ENCODE peak calls at places on chromosome 13, in five cellular contexts. One of them, this sample, is unnamed.

GRCh38 chr13:19713186-19713965 is 69.4 kb downstream of the PSPC1 start:
- DNase-seq in left ventricle myocardium inferior: no peak
- DNase-seq in heart right ventricle: no peak
- DNase-seq in suprapubic skin: no peak
- DNase-seq in pancreas: no peak
- DNase-seq in this sample: peak; percentile 72

GRCh38 chr13:91313103-91313502 is 34.4 kb upstream of the MIR17HG start:
- DNase-seq in left ventricle myocardium inferior: no peak
- DNase-seq in heart right ventricle: no peak
- DNase-seq in suprapubic skin: no peak
- DNase-seq in pancreas: no peak
- DNase-seq in this sample: peak; percentile 30

GRCh38 chr13:71249031-71249430 is 618.0 kb downstream of the DACH1 start:
- DNase-seq in left ventricle myocardium inferior: no peak
- DNase-seq in heart right ventricle: no peak
- DNase-seq in suprapubic skin: no peak
- DNase-seq in pancreas: no peak
- DNase-seq in this sample: no peak

GRCh38 chr13:110557610-110558305 is 3.8 kb downstream of the RAB20 start:
- DNase-seq in left ventricle myocardium inferior: no peak
- DNase-seq in heart right ventricle: no peak
- DNase-seq in suprapubic skin: no peak
- DNase-seq in pancreas: peak; percentile 67
- DNase-seq in this sample: no peak

GRCh38 chr13:74708629-74709028 is 574.4 kb upstream of the KLF12 start:
- DNase-seq in left ventricle myocardium inferior: no peak
- DNase-seq in heart right ventricle: no peak
- DNase-seq in suprapubic skin: no peak
- DNase-seq in pancreas: no peak
- DNase-seq in this sample: no peak

GRCh38 chr13:61728468-61728867 is 312.8 kb upstream of the PCDH20 start:
- DNase-seq in left ventricle myocardium inferior: no peak
- DNase-seq in heart right ventricle: no peak
- DNase-seq in suprapubic skin: no peak
- DNase-seq in pancreas: no peak
- DNase-seq in this sample: peak; percentile 15

GRCh38 chr13:58461217-58461616 is 829.7 kb downstream of the PCDH17 start:
- DNase-seq in left ventricle myocardium inferior: no peak
- DNase-seq in heart right ventricle: no peak
- DNase-seq in suprapubic skin: no peak
- DNase-seq in pancreas: no peak
- DNase-seq in this sample: no peak

GRCh38 chr13:43405457-43405856 is 381.3 kb downstream of the ENOX1 start:
- DNase-seq in left ventricle myocardium inferior: no peak
- DNase-seq in heart right ventricle: no peak
- DNase-seq in suprapubic skin: no peak
- DNase-seq in pancreas: no peak
- DNase-seq in this sample: peak; percentile 62

GRCh38 chr13:42821437-42821836 is 40.1 kb downstream of the FAM216B start:
- DNase-seq in left ventricle myocardium inferior: no peak
- DNase-seq in heart right ventricle: no peak
- DNase-seq in suprapubic skin: no peak
- DNase-seq in pancreas: no peak
- DNase-seq in this sample: peak; percentile 73

GRCh38 chr13:64234255-64234654 is 2818.6 kb upstream of the PCDH20 start:
- DNase-seq in left ventricle myocardium inferior: no peak
- DNase-seq in heart right ventricle: no peak
- DNase-seq in suprapubic skin: no peak
- DNase-seq in pancreas: no peak
- DNase-seq in this sample: peak; percentile 63

GRCh38 chr13:31394491-31394890 is 194.7 kb downstream of the B3GLCT start:
- DNase-seq in left ventricle myocardium inferior: no peak
- DNase-seq in heart right ventricle: no peak
- DNase-seq in suprapubic skin: no peak
- DNase-seq in pancreas: no peak
- DNase-seq in this sample: no peak

GRCh38 chr13:27583645-27584044 is 36.7 kb downstream of the LNX2 start:
- DNase-seq in left ventricle myocardium inferior: no peak
- DNase-seq in heart right ventricle: no peak
- DNase-seq in suprapubic skin: no peak
- DNase-seq in pancreas: no peak
- DNase-seq in this sample: peak; percentile 41

GRCh38 chr13:77026255-77026782 is 640 bp downstream of the FBXL3 start:
- DNase-seq in left ventricle myocardium inferior: peak; percentile 85
- DNase-seq in heart right ventricle: peak; percentile 86
- DNase-seq in suprapubic skin: peak; percentile 92
- DNase-seq in pancreas: peak; percentile 86
- DNase-seq in this sample: peak; percentile 68

GRCh38 chr13:19185086-19185864 is 3.7 kb upstream of the TUBA3C start:
- DNase-seq in left ventricle myocardium inferior: no peak
- DNase-seq in heart right ventricle: no peak
- DNase-seq in suprapubic skin: peak; percentile 59
- DNase-seq in pancreas: no peak
- DNase-seq in this sample: no peak

GRCh38 chr13:107271226-107271625 is 703.3 kb upstream of the ARGLU1 start:
- DNase-seq in left ventricle myocardium inferior: no peak
- DNase-seq in heart right ventricle: no peak
- DNase-seq in suprapubic skin: no peak
- DNase-seq in pancreas: no peak
- DNase-seq in this sample: no peak

GRCh38 chr13:60386250-60386649 is 10.8 kb upstream of the TDRD3 start:
- DNase-seq in left ventricle myocardium inferior: no peak
- DNase-seq in heart right ventricle: no peak
- DNase-seq in suprapubic skin: no peak
- DNase-seq in pancreas: no peak
- DNase-seq in this sample: no peak

GRCh38 chr13:49563513-49563912 is 21.8 kb downstream of the RCBTB1 start:
- DNase-seq in left ventricle myocardium inferior: no peak
- DNase-seq in heart right ventricle: no peak
- DNase-seq in suprapubic skin: no peak
- DNase-seq in pancreas: no peak
- DNase-seq in this sample: peak; percentile 69

GRCh38 chr13:47499358-47500150 is 501.5 kb downstream of the SUCLA2 start:
- DNase-seq in left ventricle myocardium inferior: no peak
- DNase-seq in heart right ventricle: no peak
- DNase-seq in suprapubic skin: no peak
- DNase-seq in pancreas: no peak
- DNase-seq in this sample: peak; percentile 71

GRCh38 chr13:27273658-27274425 is 3.2 kb downstream of the RASL11A start:
- DNase-seq in left ventricle myocardium inferior: no peak
- DNase-seq in heart right ventricle: no peak
- DNase-seq in suprapubic skin: no peak
- DNase-seq in pancreas: no peak
- DNase-seq in this sample: peak; percentile 14

GRCh38 chr13:41900918-41901317 is 60.0 kb downstream of the VWA8 start:
- DNase-seq in left ventricle myocardium inferior: no peak
- DNase-seq in heart right ventricle: no peak
- DNase-seq in suprapubic skin: no peak
- DNase-seq in pancreas: no peak
- DNase-seq in this sample: no peak

GRCh38 chr13:27824121-27824520 is 31.8 kb downstream of the GSX1 start:
- DNase-seq in left ventricle myocardium inferior: no peak
- DNase-seq in heart right ventricle: no peak
- DNase-seq in suprapubic skin: no peak
- DNase-seq in pancreas: no peak
- DNase-seq in this sample: no peak

GRCh38 chr13:44843403-44843802 is 145.9 kb downstream of the NUFIP1 start:
- DNase-seq in left ventricle myocardium inferior: no peak
- DNase-seq in heart right ventricle: no peak
- DNase-seq in suprapubic skin: no peak
- DNase-seq in pancreas: no peak
- DNase-seq in this sample: no peak

GRCh38 chr13:95463516-95463915 is 89.0 kb upstream of the CLDN10 start:
- DNase-seq in left ventricle myocardium inferior: no peak
- DNase-seq in heart right ventricle: no peak
- DNase-seq in suprapubic skin: peak; percentile 2
- DNase-seq in pancreas: no peak
- DNase-seq in this sample: peak; percentile 29

GRCh38 chr13:113072370-113072769 is 33.2 kb upstream of the F7 start:
- DNase-seq in left ventricle myocardium inferior: no peak
- DNase-seq in heart right ventricle: no peak
- DNase-seq in suprapubic skin: no peak
- DNase-seq in pancreas: no peak
- DNase-seq in this sample: no peak

GRCh38 chr13:42041684-42042035 is 6.8 kb upstream of the DGKH start:
- DNase-seq in left ventricle myocardium inferior: peak; percentile 50
- DNase-seq in heart right ventricle: peak; percentile 37
- DNase-seq in suprapubic skin: no peak
- DNase-seq in pancreas: peak; percentile 46
- DNase-seq in this sample: peak; percentile 73

GRCh38 chr13:41931337-41931736 is 29.6 kb downstream of the VWA8 start:
- DNase-seq in left ventricle myocardium inferior: no peak
- DNase-seq in heart right ventricle: no peak
- DNase-seq in suprapubic skin: no peak
- DNase-seq in pancreas: no peak
- DNase-seq in this sample: no peak

GRCh38 chr13:45280751-45281634 is 60.0 kb downstream of the TPT1 start:
- DNase-seq in left ventricle myocardium inferior: peak; percentile 59
- DNase-seq in heart right ventricle: peak; percentile 59
- DNase-seq in suprapubic skin: no peak
- DNase-seq in pancreas: peak; percentile 58
- DNase-seq in this sample: peak; percentile 81

GRCh38 chr13:71879129-71879535 is 12.1 kb upstream of the DACH1 start:
- DNase-seq in left ventricle myocardium inferior: no peak
- DNase-seq in heart right ventricle: no peak
- DNase-seq in suprapubic skin: no peak
- DNase-seq in pancreas: no peak
- DNase-seq in this sample: peak; percentile 63

GRCh38 chr13:49371943-49372636 is 71.8 kb downstream of the CAB39L start:
- DNase-seq in left ventricle myocardium inferior: no peak
- DNase-seq in heart right ventricle: no peak
- DNase-seq in suprapubic skin: no peak
- DNase-seq in pancreas: no peak
- DNase-seq in this sample: no peak

GRCh38 chr13:98486412-98486811 is 90.5 kb downstream of the STK24 start:
- DNase-seq in left ventricle myocardium inferior: no peak
- DNase-seq in heart right ventricle: no peak
- DNase-seq in suprapubic skin: no peak
- DNase-seq in pancreas: no peak
- DNase-seq in this sample: no peak

GRCh38 chr13:74026753-74027152 is 107.5 kb downstream of the KLF12 start:
- DNase-seq in left ventricle myocardium inferior: no peak
- DNase-seq in heart right ventricle: no peak
- DNase-seq in suprapubic skin: no peak
- DNase-seq in pancreas: no peak
- DNase-seq in this sample: peak; percentile 41

GRCh38 chr13:91609353-91609752 is 210.9 kb downstream of the GPC5 start:
- DNase-seq in left ventricle myocardium inferior: no peak
- DNase-seq in heart right ventricle: no peak
- DNase-seq in suprapubic skin: no peak
- DNase-seq in pancreas: no peak
- DNase-seq in this sample: no peak

GRCh38 chr13:21051675-21052074 is 9.7 kb downstream of the LATS2 start:
- DNase-seq in left ventricle myocardium inferior: no peak
- DNase-seq in heart right ventricle: no peak
- DNase-seq in suprapubic skin: no peak
- DNase-seq in pancreas: no peak
- DNase-seq in this sample: no peak
- H3K4me1 ChIP-seq in left ventricle myocardium inferior: peaks cover 100% of the 10 kb centered on the region
- H3K4me1 ChIP-seq in heart right ventricle: peaks cover 91% of the 10 kb centered on the region
- H3K4me1 ChIP-seq in suprapubic skin: peaks cover 19% of the 10 kb centered on the region
- H3K4me1 ChIP-seq in pancreas: no peaks in the 10 kb centered on the region
- H3K4me1 ChIP-seq in this sample: no peaks in the 10 kb centered on the region

GRCh38 chr13:86945596-86945995 is 725.6 kb upstream of the SLITRK5 start:
- DNase-seq in left ventricle myocardium inferior: no peak
- DNase-seq in heart right ventricle: no peak
- DNase-seq in suprapubic skin: no peak
- DNase-seq in pancreas: no peak
- DNase-seq in this sample: no peak

GRCh38 chr13:86946734-86947133 is 724.4 kb upstream of the SLITRK5 start:
- DNase-seq in left ventricle myocardium inferior: no peak
- DNase-seq in heart right ventricle: no peak
- DNase-seq in suprapubic skin: no peak
- DNase-seq in pancreas: no peak
- DNase-seq in this sample: no peak
- H3K4me1 ChIP-seq in left ventricle myocardium inferior: no peaks in the 10 kb centered on the region
- H3K4me1 ChIP-seq in heart right ventricle: no peaks in the 10 kb centered on the region
- H3K4me1 ChIP-seq in suprapubic skin: no peaks in the 10 kb centered on the region
- H3K4me1 ChIP-seq in pancreas: no peaks in the 10 kb centered on the region
- H3K4me1 ChIP-seq in this sample: no peaks in the 10 kb centered on the region

GRCh38 chr13:81988542-81988941 is 1647.6 kb upstream of the SPRY2 start:
- DNase-seq in left ventricle myocardium inferior: no peak
- DNase-seq in heart right ventricle: no peak
- DNase-seq in suprapubic skin: no peak
- DNase-seq in pancreas: no peak
- DNase-seq in this sample: no peak
- H3K4me1 ChIP-seq in left ventricle myocardium inferior: no peaks in the 10 kb centered on the region
- H3K4me1 ChIP-seq in heart right ventricle: no peaks in the 10 kb centered on the region
- H3K4me1 ChIP-seq in suprapubic skin: no peaks in the 10 kb centered on the region
- H3K4me1 ChIP-seq in pancreas: no peaks in the 10 kb centered on the region
- H3K4me1 ChIP-seq in this sample: peaks cover 9% of the 10 kb centered on the region

DNA sequence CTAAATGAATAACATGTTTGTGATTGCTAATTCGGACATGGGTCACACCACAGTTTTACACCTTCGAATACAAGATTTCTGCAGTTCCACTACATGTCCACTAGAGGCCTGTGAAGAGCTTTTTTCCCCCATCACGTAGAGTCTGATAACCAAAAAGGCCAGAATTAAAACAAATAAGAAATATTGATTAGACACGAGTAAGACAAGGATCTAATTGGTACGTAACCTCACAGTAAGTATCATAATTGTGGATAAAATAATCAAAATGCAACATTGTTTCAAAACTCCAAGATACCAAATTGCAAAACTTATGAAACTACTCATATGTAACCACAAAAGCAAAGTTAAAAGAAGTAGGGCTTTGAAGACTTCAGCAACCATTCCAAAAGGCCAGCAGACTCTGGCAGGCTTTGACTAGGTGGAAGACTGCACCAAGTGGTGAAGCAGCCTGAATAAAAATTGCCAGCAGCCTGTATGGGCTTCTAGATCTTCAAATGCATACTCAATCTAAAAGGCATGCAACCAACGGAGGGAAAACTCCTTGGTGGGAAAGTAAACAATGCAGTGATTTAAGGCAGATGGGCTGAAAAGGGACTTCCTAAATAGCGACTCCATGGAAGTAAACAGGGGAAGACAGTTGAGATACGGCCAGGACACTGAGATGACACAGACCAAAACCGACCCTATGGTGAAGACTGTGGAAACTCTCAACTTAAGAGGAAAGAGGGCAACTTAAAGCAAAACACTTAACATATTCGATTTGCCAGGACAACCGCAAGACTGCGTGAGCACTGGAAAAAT is 56.7 kb downstream of the STARD13 start:
- DNase-seq in left ventricle myocardium inferior: no peak
- DNase-seq in heart right ventricle: no peak
- DNase-seq in suprapubic skin: no peak
- DNase-seq in pancreas: no peak
- DNase-seq in this sample: peak; percentile 56
- H3K4me1 ChIP-seq in left ventricle myocardium inferior: peaks cover 87% of the 10 kb centered on the region
- H3K4me1 ChIP-seq in heart right ventricle: peaks cover 76% of the 10 kb centered on the region
- H3K4me1 ChIP-seq in suprapubic skin: peaks cover 42% of the 10 kb centered on the region
- H3K4me1 ChIP-seq in pancreas: peaks cover 4% of the 10 kb centered on the region
- H3K4me1 ChIP-seq in this sample: peaks cover 40% of the 10 kb centered on the region

GRCh38 chr13:26045123-26045522 is 6.7 kb downstream of the SHISA2 start:
- DNase-seq in left ventricle myocardium inferior: no peak
- DNase-seq in heart right ventricle: no peak
- DNase-seq in suprapubic skin: no peak
- DNase-seq in pancreas: no peak
- DNase-seq in this sample: no peak
- H3K4me1 ChIP-seq in left ventricle myocardium inferior: peaks cover 3% of the 10 kb centered on the region
- H3K4me1 ChIP-seq in heart right ventricle: peaks cover 10% of the 10 kb centered on the region
- H3K4me1 ChIP-seq in suprapubic skin: peaks cover 12% of the 10 kb centered on the region
- H3K4me1 ChIP-seq in pancreas: no peaks in the 10 kb centered on the region
- H3K4me1 ChIP-seq in this sample: peaks cover 10% of the 10 kb centered on the region

This sample was measured in cardiac muscle cell.